ENCODE peak calls at places on chromosomes 11 and 22, in four cellular contexts. I is ovary, P is activated T-cell treated with anti-CD3 and anti-CD28 coated beads for 48 hours, G is amniotic stem cell. C is an unnamed sample.

GRCh38 chr11:3046190-3046589 is 11.0 kb downstream of the CARS1 start:
- DNase-seq in I (no peak), G (no peak), P (no peak), C (no peak)

GRCh38 chr11:111000400-111001090 is 245.0 kb upstream of the POU2AF2 start:
- DNase-seq in G (no peak), P (no peak), I (no peak), C (no peak)

GRCh38 chr11:28520291-28520690 is 412.1 kb downstream of the METTL15 start:
- DNase-seq in G (no peak), I (no peak), P (no peak), C (no peak)

GRCh38 chr11:9137293-9138132 is 46.1 kb upstream of the SCUBE2 start:
- DNase-seq in G (no peak), I (peak), P (peak), C (peak)

GRCh38 chr11:18853086-18853720 is 61.6 kb upstream of the PTPN5 start:
- DNase-seq in G (no peak), I (no peak), P (no peak), C (no peak)

GRCh38 chr11:3853935-3854659 is 1.4 kb upstream of the STIM1 start:
- DNase-seq in I (no peak), P (peak), G (no peak), C (no peak)

GRCh38 chr11:84648413-84648812 is 978.7 kb downstream of the DLG2 start:
- DNase-seq in P (no peak), G (no peak), I (no peak), C (no peak)

GRCh38 chr11:34086554-34087278 is 18.7 kb upstream of the NAT10 start:
- DNase-seq in P (no peak), G (no peak), I (no peak), C (no peak)

GRCh38 chr22:46070215-46070721 is 80.1 kb upstream of the PPARA start:
- DNase-seq in I (peak), P (peak), G (no peak), C (no peak)

GRCh38 chr11:88131764-88132470 is 43.3 kb downstream of the RAB38 start:
- DNase-seq in G (no peak), I (no peak), P (no peak), C (no peak)

GRCh38 chr22:42127606-42128005 is 3.0 kb downstream of the CYP2D6 start:
- DNase-seq in P (no peak), G (no peak), I (no peak), C (no peak)

GRCh38 chr11:121928597-121929580 is 187.1 kb downstream of the BLID start:
- DNase-seq in G (no peak), P (no peak), I (peak), C (no peak)

GRCh38 chr11:86091566-86091965 is 22.7 kb upstream of the PICALM start:
- DNase-seq in G (no peak), I (no peak), P (no peak), C (no peak)

GRCh38 chr11:68009391-68010000 is 631 bp upstream of the ALDH3B1 start:
- DNase-seq in P (no peak), I (no peak), G (no peak), C (no peak)

GRCh38 chr11:65634440-65634839 is 3.5 kb upstream of the SIPA1 start:
- DNase-seq in P (no peak), I (no peak), G (no peak), C (no peak)

GRCh38 chr22:17303840-17304779 is 65.2 kb upstream of the CECR2 start:
- DNase-seq in G (no peak), I (no peak), P (peak), C (no peak)

C was measured in NCI-H2107.